ENCODE peak calls at places on chromosomes 12 and 14, in seven cellular contexts. One of them, this sample, is unnamed.

GRCh38 chr12:88202500-88202899 is 60.4 kb downstream of the TMTC3 start:
- DNase-seq in neural progenitor cell: no peak
- DNase-seq in OCI-LY7: no peak
- DNase-seq in CD8-positive, alpha-beta T cell: no peak
- DNase-seq in heart left ventricle: no peak
- DNase-seq in mucosa of descending colon: no peak
- DNase-seq in nephron progenitor cell: no peak
- DNase-seq in this sample: no peak

GRCh38 chr12:79071498-79071897 is 206.9 kb downstream of the SYT1 start:
- DNase-seq in mucosa of descending colon: no peak
- DNase-seq in heart left ventricle: no peak
- DNase-seq in neural progenitor cell: no peak
- DNase-seq in OCI-LY7: no peak
- DNase-seq in nephron progenitor cell: no peak
- DNase-seq in CD8-positive, alpha-beta T cell: no peak
- DNase-seq in this sample: no peak

GRCh38 chr12:68844318-68844745 is 36.4 kb downstream of the MDM2 start:
- DNase-seq in nephron progenitor cell: no peak
- DNase-seq in OCI-LY7: no peak
- DNase-seq in mucosa of descending colon: no peak
- DNase-seq in neural progenitor cell: no peak
- DNase-seq in heart left ventricle: no peak
- DNase-seq in CD8-positive, alpha-beta T cell: no peak
- DNase-seq in this sample: no peak

GRCh38 chr14:69879175-69880047 is at the start of gene SMOC1:
- DNase-seq in mucosa of descending colon: peak; percentile 61
- DNase-seq in nephron progenitor cell: peak; percentile 91
- DNase-seq in heart left ventricle: peak; percentile 27
- DNase-seq in CD8-positive, alpha-beta T cell: no peak
- DNase-seq in OCI-LY7: no peak
- DNase-seq in neural progenitor cell: peak; percentile 95
- DNase-seq in this sample: peak; percentile 88

GRCh38 chr14:95611293-95611880 is 74.8 kb upstream of the TCL1B start:
- DNase-seq in neural progenitor cell: no peak
- DNase-seq in nephron progenitor cell: no peak
- DNase-seq in mucosa of descending colon: no peak
- DNase-seq in heart left ventricle: no peak
- DNase-seq in OCI-LY7: peak; percentile 77
- DNase-seq in CD8-positive, alpha-beta T cell: no peak
- DNase-seq in this sample: no peak

GRCh38 chr12:119989619-119990381 is 764 bp downstream of the BICDL1 start:
- DNase-seq in heart left ventricle: peak; percentile 83
- DNase-seq in mucosa of descending colon: peak; percentile 84
- DNase-seq in nephron progenitor cell: peak; percentile 98
- DNase-seq in CD8-positive, alpha-beta T cell: peak; percentile 72
- DNase-seq in neural progenitor cell: peak; percentile 96
- DNase-seq in OCI-LY7: peak; percentile 75
- DNase-seq in this sample: peak; percentile 68

GRCh38 chr12:70994217-70994788 is 73.8 kb upstream of the PTPRR start:
- DNase-seq in CD8-positive, alpha-beta T cell: no peak
- DNase-seq in heart left ventricle: no peak
- DNase-seq in OCI-LY7: no peak
- DNase-seq in mucosa of descending colon: no peak
- DNase-seq in nephron progenitor cell: no peak
- DNase-seq in neural progenitor cell: no peak
- DNase-seq in this sample: peak; percentile 87

GRCh38 chr14:36161781-36162180 is 14.7 kb downstream of the PTCSC3 start:
- DNase-seq in CD8-positive, alpha-beta T cell: no peak
- DNase-seq in mucosa of descending colon: no peak
- DNase-seq in heart left ventricle: no peak
- DNase-seq in neural progenitor cell: no peak
- DNase-seq in OCI-LY7: no peak
- DNase-seq in nephron progenitor cell: peak; percentile 26
- DNase-seq in this sample: no peak

GRCh38 chr12:49684310-49684854 is 22.8 kb downstream of the FMNL3 start:
- DNase-seq in neural progenitor cell: no peak
- DNase-seq in nephron progenitor cell: no peak
- DNase-seq in mucosa of descending colon: no peak
- DNase-seq in CD8-positive, alpha-beta T cell: no peak
- DNase-seq in heart left ventricle: no peak
- DNase-seq in OCI-LY7: no peak
- DNase-seq in this sample: no peak

GRCh38 chr12:28780096-28780495 is 369.0 kb upstream of the FAR2 start:
- DNase-seq in OCI-LY7: no peak
- DNase-seq in heart left ventricle: no peak
- DNase-seq in nephron progenitor cell: no peak
- DNase-seq in neural progenitor cell: no peak
- DNase-seq in mucosa of descending colon: no peak
- DNase-seq in CD8-positive, alpha-beta T cell: no peak
- DNase-seq in this sample: peak; percentile 80

GRCh38 chr14:70472253-70473159 is 20.5 kb downstream of the ADAM21 start:
- DNase-seq in neural progenitor cell: no peak
- DNase-seq in OCI-LY7: no peak
- DNase-seq in nephron progenitor cell: no peak
- DNase-seq in mucosa of descending colon: no peak
- DNase-seq in heart left ventricle: no peak
- DNase-seq in CD8-positive, alpha-beta T cell: no peak
- DNase-seq in this sample: no peak

GRCh38 chr12:66859751-66860440 is 181.0 kb upstream of the GRIP1 start:
- DNase-seq in nephron progenitor cell: no peak
- DNase-seq in heart left ventricle: no peak
- DNase-seq in neural progenitor cell: no peak
- DNase-seq in mucosa of descending colon: no peak
- DNase-seq in OCI-LY7: no peak
- DNase-seq in CD8-positive, alpha-beta T cell: no peak
- DNase-seq in this sample: no peak

GRCh38 chr14:81246561-81247270 is 26.0 kb upstream of the GTF2A1 start:
- DNase-seq in mucosa of descending colon: no peak
- DNase-seq in heart left ventricle: no peak
- DNase-seq in neural progenitor cell: no peak
- DNase-seq in CD8-positive, alpha-beta T cell: no peak
- DNase-seq in OCI-LY7: no peak
- DNase-seq in nephron progenitor cell: no peak
- DNase-seq in this sample: peak; percentile 16

GRCh38 chr14:63362305-63362914 is 43.7 kb upstream of the GPHB5 start:
- DNase-seq in CD8-positive, alpha-beta T cell: no peak
- DNase-seq in mucosa of descending colon: no peak
- DNase-seq in heart left ventricle: no peak
- DNase-seq in nephron progenitor cell: peak; percentile 34
- DNase-seq in neural progenitor cell: peak; percentile 50
- DNase-seq in OCI-LY7: no peak
- DNase-seq in this sample: no peak

GRCh38 chr14:101179691-101180211 is 276.2 kb upstream of the RTL1 start:
- DNase-seq in mucosa of descending colon: no peak
- DNase-seq in OCI-LY7: no peak
- DNase-seq in CD8-positive, alpha-beta T cell: no peak
- DNase-seq in neural progenitor cell: no peak
- DNase-seq in nephron progenitor cell: no peak
- DNase-seq in heart left ventricle: no peak
- DNase-seq in this sample: no peak

GRCh38 chr12:31000751-31001150 is 72.9 kb upstream of the DDX11 start:
- DNase-seq in neural progenitor cell: no peak
- DNase-seq in mucosa of descending colon: no peak
- DNase-seq in heart left ventricle: no peak
- DNase-seq in CD8-positive, alpha-beta T cell: no peak
- DNase-seq in nephron progenitor cell: no peak
- DNase-seq in OCI-LY7: no peak
- DNase-seq in this sample: peak; percentile 55

GRCh38 chr12:14936224-14936861 is 2.0 kb downstream of the ERP27 start:
- DNase-seq in nephron progenitor cell: no peak
- DNase-seq in OCI-LY7: no peak
- DNase-seq in neural progenitor cell: peak; percentile 63
- DNase-seq in CD8-positive, alpha-beta T cell: no peak
- DNase-seq in heart left ventricle: no peak
- DNase-seq in mucosa of descending colon: peak; percentile 46
- DNase-seq in this sample: no peak
- TF ChIP-seq CTCF in nephron progenitor cell: no peak
- TF ChIP-seq CTCF in OCI-LY7: peak; percentile 55
- TF ChIP-seq CTCF in neural progenitor cell: peak; percentile 57
- TF ChIP-seq CTCF in CD8-positive, alpha-beta T cell: no peak
- TF ChIP-seq CTCF in heart left ventricle: peak; percentile 26
- TF ChIP-seq CTCF in mucosa of descending colon: no peak
- TF ChIP-seq CTCF in this sample: no peak

GRCh38 chr12:106171117-106171750 is 32.5 kb upstream of the NUAK1 start:
- DNase-seq in heart left ventricle: no peak
- DNase-seq in neural progenitor cell: no peak
- DNase-seq in nephron progenitor cell: no peak
- DNase-seq in OCI-LY7: no peak
- DNase-seq in mucosa of descending colon: no peak
- DNase-seq in CD8-positive, alpha-beta T cell: no peak
- DNase-seq in this sample: no peak
- TF ChIP-seq CTCF in heart left ventricle: no peak
- TF ChIP-seq CTCF in neural progenitor cell: peak; percentile 24
- TF ChIP-seq CTCF in nephron progenitor cell: no peak
- TF ChIP-seq CTCF in OCI-LY7: no peak
- TF ChIP-seq CTCF in mucosa of descending colon: no peak
- TF ChIP-seq CTCF in CD8-positive, alpha-beta T cell: no peak
- TF ChIP-seq CTCF in this sample: no peak

GRCh38 chr14:104725772-104726548 is 1.9 kb downstream of the ADSS1 start:
- DNase-seq in CD8-positive, alpha-beta T cell: no peak
- DNase-seq in OCI-LY7: no peak
- DNase-seq in neural progenitor cell: no peak
- DNase-seq in heart left ventricle: no peak
- DNase-seq in nephron progenitor cell: no peak
- DNase-seq in mucosa of descending colon: no peak
- DNase-seq in this sample: no peak
- TF ChIP-seq CTCF in CD8-positive, alpha-beta T cell: no peak
- TF ChIP-seq CTCF in OCI-LY7: no peak
- TF ChIP-seq CTCF in neural progenitor cell: no peak
- TF ChIP-seq CTCF in heart left ventricle: no peak
- TF ChIP-seq CTCF in nephron progenitor cell: no peak
- TF ChIP-seq CTCF in mucosa of descending colon: no peak
- TF ChIP-seq CTCF in this sample: no peak

GRCh38 chr12:112126000-112126431 is 656 bp downstream of the TRAFD1 start:
- DNase-seq in mucosa of descending colon: no peak
- DNase-seq in heart left ventricle: no peak
- DNase-seq in CD8-positive, alpha-beta T cell: no peak
- DNase-seq in neural progenitor cell: peak; percentile 35
- DNase-seq in nephron progenitor cell: no peak
- DNase-seq in OCI-LY7: no peak
- DNase-seq in this sample: no peak

GRCh38 chr12:112126916-112127315 is 1.6 kb downstream of the TRAFD1 start:
- DNase-seq in CD8-positive, alpha-beta T cell: no peak
- DNase-seq in neural progenitor cell: no peak
- DNase-seq in mucosa of descending colon: no peak
- DNase-seq in nephron progenitor cell: no peak
- DNase-seq in heart left ventricle: no peak
- DNase-seq in OCI-LY7: no peak
- DNase-seq in this sample: no peak

GRCh38 chr12:112122823-112123690 is 2.3 kb upstream of the TRAFD1 start:
- DNase-seq in CD8-positive, alpha-beta T cell: no peak
- DNase-seq in neural progenitor cell: no peak
- DNase-seq in mucosa of descending colon: no peak
- DNase-seq in heart left ventricle: no peak
- DNase-seq in nephron progenitor cell: no peak
- DNase-seq in OCI-LY7: no peak
- DNase-seq in this sample: peak; percentile 77

GRCh38 chr12:112124918-112125249 is 476 bp upstream of the TRAFD1 start:
- DNase-seq in heart left ventricle: no peak
- DNase-seq in OCI-LY7: no peak
- DNase-seq in mucosa of descending colon: no peak
- DNase-seq in neural progenitor cell: no peak
- DNase-seq in CD8-positive, alpha-beta T cell: no peak
- DNase-seq in nephron progenitor cell: no peak
- DNase-seq in this sample: no peak

GRCh38 chr12:112125250-112125999 is at the start of gene TRAFD1:
- DNase-seq in CD8-positive, alpha-beta T cell: peak; percentile 98
- DNase-seq in heart left ventricle: peak; percentile 98
- DNase-seq in OCI-LY7: peak; percentile 98
- DNase-seq in nephron progenitor cell: peak; percentile 98
- DNase-seq in neural progenitor cell: peak; percentile 99
- DNase-seq in mucosa of descending colon: peak; percentile 98
- DNase-seq in this sample: peak; percentile 97
- TF ChIP-seq CTCF in CD8-positive, alpha-beta T cell: no peak
- TF ChIP-seq CTCF in heart left ventricle: no peak
- TF ChIP-seq CTCF in OCI-LY7: no peak
- TF ChIP-seq CTCF in nephron progenitor cell: no peak
- TF ChIP-seq CTCF in neural progenitor cell: no peak
- TF ChIP-seq CTCF in mucosa of descending colon: no peak
- TF ChIP-seq CTCF in this sample: no peak

GRCh38 chr12:132199526-132200319 is 55.5 kb downstream of the NOC4L start:
- DNase-seq in mucosa of descending colon: no peak
- DNase-seq in nephron progenitor cell: no peak
- DNase-seq in heart left ventricle: no peak
- DNase-seq in OCI-LY7: no peak
- DNase-seq in neural progenitor cell: no peak
- DNase-seq in CD8-positive, alpha-beta T cell: no peak
- DNase-seq in this sample: no peak

GRCh38 chr12:132199101-132199500 is 54.8 kb downstream of the NOC4L start:
- DNase-seq in CD8-positive, alpha-beta T cell: no peak
- DNase-seq in neural progenitor cell: no peak
- DNase-seq in heart left ventricle: no peak
- DNase-seq in mucosa of descending colon: no peak
- DNase-seq in nephron progenitor cell: no peak
- DNase-seq in OCI-LY7: no peak
- DNase-seq in this sample: no peak

GRCh38 chr12:132202929-132203721 is 58.9 kb downstream of the NOC4L start:
- DNase-seq in neural progenitor cell: no peak
- DNase-seq in heart left ventricle: no peak
- DNase-seq in mucosa of descending colon: no peak
- DNase-seq in OCI-LY7: no peak
- DNase-seq in nephron progenitor cell: no peak
- DNase-seq in CD8-positive, alpha-beta T cell: no peak
- DNase-seq in this sample: no peak

GRCh38 chr12:132200800-132201199 is 56.5 kb downstream of the NOC4L start:
- DNase-seq in neural progenitor cell: no peak
- DNase-seq in nephron progenitor cell: no peak
- DNase-seq in heart left ventricle: no peak
- DNase-seq in mucosa of descending colon: no peak
- DNase-seq in CD8-positive, alpha-beta T cell: no peak
- DNase-seq in OCI-LY7: no peak
- DNase-seq in this sample: no peak

GRCh38 chr12:132201391-132202120 is 57.3 kb downstream of the NOC4L start:
- DNase-seq in nephron progenitor cell: no peak
- DNase-seq in CD8-positive, alpha-beta T cell: no peak
- DNase-seq in OCI-LY7: no peak
- DNase-seq in neural progenitor cell: no peak
- DNase-seq in mucosa of descending colon: no peak
- DNase-seq in heart left ventricle: no peak
- DNase-seq in this sample: no peak
- TF ChIP-seq CTCF in nephron progenitor cell: no peak
- TF ChIP-seq CTCF in CD8-positive, alpha-beta T cell: no peak
- TF ChIP-seq CTCF in OCI-LY7: no peak
- TF ChIP-seq CTCF in neural progenitor cell: no peak
- TF ChIP-seq CTCF in mucosa of descending colon: no peak
- TF ChIP-seq CTCF in heart left ventricle: no peak
- TF ChIP-seq CTCF in this sample: no peak

This sample was measured in MCF 10A.